ENCODE peak calls at places on chromosome 13, in eight cellular contexts. One of them, this sample, is unnamed.

GRCh38 chr13:99086149-99086868 is 108.4 kb upstream of the DOCK9 start:
- DNase-seq in HFFc6: peak
- DNase-seq in AG04449: no peak
- DNase-seq in neural crest cell: peak
- DNase-seq in astrocyte: peak
- DNase-seq in RWPE1: peak
- DNase-seq in thoracic aorta: no peak
- DNase-seq in cardiac muscle cell: peak
- DNase-seq in this sample: peak

GRCh38 chr13:39451860-39452301 is 151.1 kb downstream of the LHFPL6 start:
- DNase-seq in neural crest cell: no peak
- DNase-seq in RWPE1: no peak
- DNase-seq in thoracic aorta: no peak
- DNase-seq in astrocyte: peak
- DNase-seq in AG04449: no peak
- DNase-seq in cardiac muscle cell: peak
- DNase-seq in HFFc6: no peak
- DNase-seq in this sample: peak

GRCh38 chr13:113115363-113116205 is 7.0 kb upstream of the F10 start:
- DNase-seq in RWPE1: no peak
- DNase-seq in cardiac muscle cell: no peak
- DNase-seq in astrocyte: no peak
- DNase-seq in HFFc6: no peak
- DNase-seq in thoracic aorta: no peak
- DNase-seq in neural crest cell: no peak
- DNase-seq in AG04449: no peak
- DNase-seq in this sample: no peak

GRCh38 chr13:63190742-63191141 is 1775.1 kb upstream of the PCDH20 start:
- DNase-seq in HFFc6: no peak
- DNase-seq in astrocyte: peak
- DNase-seq in thoracic aorta: no peak
- DNase-seq in neural crest cell: no peak
- DNase-seq in cardiac muscle cell: peak
- DNase-seq in AG04449: no peak
- DNase-seq in RWPE1: peak
- DNase-seq in this sample: no peak

GRCh38 chr13:113927661-113928581 is 46.0 kb downstream of the C13orf46 start:
- DNase-seq in cardiac muscle cell: peak
- DNase-seq in neural crest cell: no peak
- DNase-seq in astrocyte: peak
- DNase-seq in RWPE1: no peak
- DNase-seq in HFFc6: peak
- DNase-seq in AG04449: peak
- DNase-seq in thoracic aorta: peak
- DNase-seq in this sample: no peak

GRCh38 chr13:44523176-44524017 is 52.7 kb downstream of the TSC22D1 start:
- DNase-seq in HFFc6: peak
- DNase-seq in neural crest cell: no peak
- DNase-seq in thoracic aorta: no peak
- DNase-seq in RWPE1: peak
- DNase-seq in AG04449: peak
- DNase-seq in astrocyte: peak
- DNase-seq in cardiac muscle cell: peak
- DNase-seq in this sample: no peak

GRCh38 chr13:59343993-59344780 is 819.5 kb downstream of the DIAPH3 start:
- DNase-seq in astrocyte: no peak
- DNase-seq in neural crest cell: no peak
- DNase-seq in cardiac muscle cell: no peak
- DNase-seq in HFFc6: no peak
- DNase-seq in AG04449: no peak
- DNase-seq in thoracic aorta: no peak
- DNase-seq in RWPE1: no peak
- DNase-seq in this sample: no peak

GRCh38 chr13:98937911-98938381 is 39.9 kb downstream of the DOCK9 start:
- DNase-seq in neural crest cell: no peak
- DNase-seq in HFFc6: no peak
- DNase-seq in cardiac muscle cell: no peak
- DNase-seq in RWPE1: no peak
- DNase-seq in AG04449: no peak
- DNase-seq in astrocyte: peak
- DNase-seq in thoracic aorta: no peak
- DNase-seq in this sample: no peak

GRCh38 chr13:52001120-52001731 is 10.0 kb downstream of the ATP7B start:
- DNase-seq in AG04449: no peak
- DNase-seq in HFFc6: peak
- DNase-seq in RWPE1: peak
- DNase-seq in neural crest cell: no peak
- DNase-seq in cardiac muscle cell: peak
- DNase-seq in thoracic aorta: no peak
- DNase-seq in astrocyte: peak
- DNase-seq in this sample: no peak

GRCh38 chr13:110944968-110945952 is 30.4 kb upstream of the ANKRD10 start:
- DNase-seq in cardiac muscle cell: no peak
- DNase-seq in neural crest cell: no peak
- DNase-seq in AG04449: no peak
- DNase-seq in RWPE1: no peak
- DNase-seq in HFFc6: no peak
- DNase-seq in thoracic aorta: no peak
- DNase-seq in astrocyte: no peak
- DNase-seq in this sample: no peak

GRCh38 chr13:110949116-110949515 is 34.2 kb upstream of the ANKRD10 start:
- DNase-seq in AG04449: no peak
- DNase-seq in RWPE1: no peak
- DNase-seq in thoracic aorta: no peak
- DNase-seq in neural crest cell: no peak
- DNase-seq in cardiac muscle cell: no peak
- DNase-seq in HFFc6: no peak
- DNase-seq in astrocyte: no peak
- DNase-seq in this sample: no peak

GRCh38 chr13:110942248-110942981 is 27.5 kb upstream of the ANKRD10 start:
- DNase-seq in AG04449: no peak
- DNase-seq in HFFc6: no peak
- DNase-seq in neural crest cell: no peak
- DNase-seq in thoracic aorta: no peak
- DNase-seq in astrocyte: peak
- DNase-seq in RWPE1: no peak
- DNase-seq in cardiac muscle cell: no peak
- DNase-seq in this sample: no peak

GRCh38 chr13:110946171-110946570 is 31.3 kb upstream of the ANKRD10 start:
- DNase-seq in HFFc6: no peak
- DNase-seq in thoracic aorta: no peak
- DNase-seq in AG04449: no peak
- DNase-seq in astrocyte: no peak
- DNase-seq in cardiac muscle cell: no peak
- DNase-seq in RWPE1: no peak
- DNase-seq in neural crest cell: no peak
- DNase-seq in this sample: no peak

GRCh38 chr13:110944121-110944967 is 29.5 kb upstream of the ANKRD10 start:
- DNase-seq in RWPE1: peak
- DNase-seq in neural crest cell: no peak
- DNase-seq in AG04449: no peak
- DNase-seq in astrocyte: peak
- DNase-seq in cardiac muscle cell: peak
- DNase-seq in thoracic aorta: no peak
- DNase-seq in HFFc6: peak
- DNase-seq in this sample: peak
- TF ChIP-seq CTCF in RWPE1: no peak
- TF ChIP-seq CTCF in neural crest cell: peak
- TF ChIP-seq CTCF in AG04449: peak
- TF ChIP-seq CTCF in astrocyte: peak
- TF ChIP-seq CTCF in cardiac muscle cell: peak
- TF ChIP-seq CTCF in thoracic aorta: peak
- TF ChIP-seq CTCF in HFFc6: peak
- TF ChIP-seq CTCF in this sample: no peak

DNA sequence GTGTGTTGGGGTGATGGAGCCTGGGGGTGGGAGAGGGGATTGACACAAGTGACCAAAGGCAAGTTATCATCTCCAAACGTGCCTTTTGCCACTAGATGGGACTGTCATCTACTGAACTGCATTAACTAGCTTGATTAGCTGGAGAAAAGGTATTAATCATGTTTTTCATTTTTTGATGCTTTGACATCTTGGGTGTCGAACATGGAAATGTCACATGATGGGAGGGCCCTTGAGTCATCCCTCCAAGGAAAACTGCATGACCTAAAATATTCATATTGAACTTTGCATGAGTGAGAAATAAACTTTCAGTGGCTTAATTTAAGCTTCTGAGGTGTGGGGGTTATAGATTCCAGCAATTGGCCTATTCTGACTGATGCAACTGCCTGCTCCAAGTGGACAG is 73.3 kb downstream of the ALOX5AP start:
- DNase-seq in cardiac muscle cell: no peak
- DNase-seq in HFFc6: no peak
- DNase-seq in astrocyte: no peak
- DNase-seq in AG04449: no peak
- DNase-seq in neural crest cell: no peak
- DNase-seq in thoracic aorta: no peak
- DNase-seq in RWPE1: no peak
- DNase-seq in this sample: no peak
- TF ChIP-seq CTCF in cardiac muscle cell: no peak
- TF ChIP-seq CTCF in HFFc6: peak
- TF ChIP-seq CTCF in astrocyte: no peak
- TF ChIP-seq CTCF in AG04449: no peak
- TF ChIP-seq CTCF in neural crest cell: no peak
- TF ChIP-seq CTCF in thoracic aorta: no peak
- TF ChIP-seq CTCF in RWPE1: no peak
- TF ChIP-seq CTCF in this sample: no peak

GRCh38 chr13:35631666-35632065 is 155.2 kb upstream of the MAB21L1 start:
- DNase-seq in RWPE1: no peak
- DNase-seq in cardiac muscle cell: no peak
- DNase-seq in astrocyte: no peak
- DNase-seq in neural crest cell: no peak
- DNase-seq in HFFc6: no peak
- DNase-seq in thoracic aorta: no peak
- DNase-seq in AG04449: no peak
- DNase-seq in this sample: no peak

DNA sequence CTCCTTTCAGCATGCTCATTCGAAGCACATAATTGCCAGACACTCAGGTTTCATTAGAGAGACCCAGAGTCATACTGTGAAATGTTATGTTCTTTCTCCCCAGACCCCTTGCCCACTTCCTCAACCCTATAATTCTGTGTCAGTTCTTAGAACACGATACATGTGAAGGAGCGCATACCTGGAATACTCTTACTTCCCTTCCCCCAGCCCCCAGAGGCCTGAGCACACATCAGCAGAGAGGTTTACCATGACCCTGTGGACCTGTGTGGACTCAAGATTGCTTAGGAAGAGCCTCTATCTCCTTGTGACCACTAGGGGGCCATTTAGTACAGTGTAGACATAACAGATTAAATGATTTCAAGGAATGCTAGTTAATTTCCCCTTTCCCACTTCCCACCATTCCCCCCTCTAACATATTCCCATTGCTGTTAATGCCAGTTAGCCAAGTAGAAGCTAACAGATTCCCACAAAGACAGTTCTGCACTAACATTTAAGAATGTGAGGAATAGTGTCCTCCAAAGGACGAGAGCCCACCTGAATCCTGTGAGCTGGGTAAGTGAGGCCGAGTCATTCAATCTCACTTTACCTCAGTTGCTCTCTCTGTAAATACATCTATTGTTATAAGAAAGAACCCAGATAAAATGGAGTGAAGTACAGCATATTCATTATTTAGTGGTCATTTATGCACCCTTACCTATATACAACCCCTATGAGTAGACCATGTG is 154.2 kb upstream of the MAB21L1 start:
- DNase-seq in thoracic aorta: no peak
- DNase-seq in RWPE1: peak
- DNase-seq in HFFc6: peak
- DNase-seq in cardiac muscle cell: peak
- DNase-seq in neural crest cell: no peak
- DNase-seq in AG04449: peak
- DNase-seq in astrocyte: peak
- DNase-seq in this sample: peak
- TF ChIP-seq CTCF in thoracic aorta: peak
- TF ChIP-seq CTCF in RWPE1: peak
- TF ChIP-seq CTCF in HFFc6: peak
- TF ChIP-seq CTCF in cardiac muscle cell: peak
- TF ChIP-seq CTCF in neural crest cell: peak
- TF ChIP-seq CTCF in AG04449: peak
- TF ChIP-seq CTCF in astrocyte: peak
- TF ChIP-seq CTCF in this sample: peak

GRCh38 chr13:27446986-27447583 is 3.3 kb downstream of the MTIF3 start:
- DNase-seq in RWPE1: no peak
- DNase-seq in AG04449: no peak
- DNase-seq in HFFc6: no peak
- DNase-seq in cardiac muscle cell: no peak
- DNase-seq in astrocyte: no peak
- DNase-seq in thoracic aorta: no peak
- DNase-seq in neural crest cell: no peak
- DNase-seq in this sample: no peak

GRCh38 chr13:27449081-27449603 is 1.2 kb downstream of the MTIF3 start:
- DNase-seq in RWPE1: no peak
- DNase-seq in neural crest cell: no peak
- DNase-seq in astrocyte: no peak
- DNase-seq in thoracic aorta: no peak
- DNase-seq in AG04449: no peak
- DNase-seq in HFFc6: no peak
- DNase-seq in cardiac muscle cell: no peak
- DNase-seq in this sample: no peak

GRCh38 chr13:27450921-27451461 is 627 bp upstream of the MTIF3 start:
- DNase-seq in AG04449: no peak
- DNase-seq in thoracic aorta: no peak
- DNase-seq in neural crest cell: no peak
- DNase-seq in RWPE1: peak
- DNase-seq in cardiac muscle cell: peak
- DNase-seq in HFFc6: peak
- DNase-seq in astrocyte: peak
- DNase-seq in this sample: peak

GRCh38 chr13:27448308-27448707 is 2.1 kb downstream of the MTIF3 start:
- DNase-seq in HFFc6: no peak
- DNase-seq in RWPE1: no peak
- DNase-seq in neural crest cell: no peak
- DNase-seq in thoracic aorta: no peak
- DNase-seq in AG04449: no peak
- DNase-seq in astrocyte: no peak
- DNase-seq in cardiac muscle cell: no peak
- DNase-seq in this sample: no peak

DNA sequence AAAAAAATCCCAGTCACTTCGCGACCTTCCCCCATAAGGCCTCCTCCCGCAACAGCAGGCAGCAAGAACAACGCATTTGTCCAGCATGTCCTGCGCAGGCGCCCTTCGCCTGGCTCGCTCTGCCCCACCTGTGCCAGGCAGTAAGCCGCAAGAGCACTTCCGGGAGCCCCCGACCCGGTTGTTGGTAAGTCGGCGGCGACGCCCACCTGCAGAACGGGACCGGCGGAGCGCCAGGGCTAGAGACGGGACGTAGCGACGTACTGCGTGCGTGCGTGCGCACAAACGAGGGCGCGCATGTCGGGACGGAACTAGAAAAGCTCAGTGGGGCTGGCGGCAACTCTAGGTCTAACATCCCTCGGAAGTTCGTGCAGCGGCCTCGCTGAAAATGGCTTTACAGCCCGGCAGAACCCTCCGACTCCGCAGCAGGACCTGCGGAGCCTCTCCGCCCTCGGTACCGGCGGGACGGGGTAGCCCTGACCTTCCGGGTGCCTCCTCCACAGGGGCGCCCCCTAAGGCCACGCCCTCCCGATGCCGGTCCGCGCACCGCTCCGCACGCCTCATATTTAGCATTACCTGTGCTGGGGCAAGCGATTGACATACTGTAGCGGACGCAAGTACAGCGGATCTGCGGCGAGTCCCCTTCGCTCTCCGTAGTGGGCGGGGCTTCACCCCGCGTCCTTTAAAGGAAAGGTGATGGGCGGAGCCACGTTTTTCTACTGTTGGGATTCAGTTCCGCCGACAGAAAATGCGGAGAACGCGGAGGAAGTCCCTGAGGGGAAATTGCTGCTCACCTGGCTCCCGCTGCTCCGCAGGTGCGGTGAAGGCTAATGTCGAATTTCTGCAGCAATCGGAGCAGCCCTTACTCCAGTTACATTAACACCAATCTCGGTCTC is at the start of gene MTIF3:
- DNase-seq in AG04449: peak
- DNase-seq in cardiac muscle cell: peak
- DNase-seq in RWPE1: peak
- DNase-seq in HFFc6: peak
- DNase-seq in neural crest cell: peak
- DNase-seq in thoracic aorta: peak
- DNase-seq in astrocyte: peak
- DNase-seq in this sample: peak
- TF ChIP-seq CTCF in AG04449: no peak
- TF ChIP-seq CTCF in cardiac muscle cell: no peak
- TF ChIP-seq CTCF in RWPE1: no peak
- TF ChIP-seq CTCF in HFFc6: peak
- TF ChIP-seq CTCF in neural crest cell: no peak
- TF ChIP-seq CTCF in thoracic aorta: peak
- TF ChIP-seq CTCF in astrocyte: no peak
- TF ChIP-seq CTCF in this sample: no peak

This sample was measured in endothelial cell.